ENCODE peak calls at places on chromosomes 5 and 9, in nine cellular contexts. One of them, this sample, is unnamed.

GRCh38 chr5:93800988-93801811 is 59.8 kb upstream of the POU5F2 start:
- DNase-seq in foreskin fibroblast: peak; percentile 34
- DNase-seq in GM19239: peak; percentile 1
- DNase-seq in RWPE1: peak; percentile 37
- DNase-seq in left cardiac atrium: peak; percentile 32
- DNase-seq in stimulated activated CD4-positive, alpha-beta T cell treated with anti-CD3 and anti-CD28 coated beads, TNF-alpha, amount 100 ng/mL, for 1 hour: no peak
- DNase-seq in T-helper 22 cell: no peak
- DNase-seq in fibroblast of the conjunctiva: peak; percentile 36
- DNase-seq in CD4-positive, alpha-beta T cell: no peak
- DNase-seq in this sample: peak; percentile 65

GRCh38 chr5:149141957-149142851 is 911 bp downstream of the ABLIM3 start:
- DNase-seq in GM19239: no peak
- DNase-seq in T-helper 22 cell: no peak
- DNase-seq in fibroblast of the conjunctiva: no peak
- DNase-seq in CD4-positive, alpha-beta T cell: no peak
- DNase-seq in foreskin fibroblast: no peak
- DNase-seq in left cardiac atrium: peak; percentile 73
- DNase-seq in stimulated activated CD4-positive, alpha-beta T cell treated with anti-CD3 and anti-CD28 coated beads, TNF-alpha, amount 100 ng/mL, for 1 hour: no peak
- DNase-seq in RWPE1: no peak
- DNase-seq in this sample: peak; percentile 24

GRCh38 chr9:93058357-93059096 is at the start of gene SUSD3:
- DNase-seq in CD4-positive, alpha-beta T cell: peak; percentile 69
- DNase-seq in stimulated activated CD4-positive, alpha-beta T cell treated with anti-CD3 and anti-CD28 coated beads, TNF-alpha, amount 100 ng/mL, for 1 hour: peak; percentile 55
- DNase-seq in T-helper 22 cell: peak; percentile 58
- DNase-seq in RWPE1: peak; percentile 80
- DNase-seq in fibroblast of the conjunctiva: peak; percentile 29
- DNase-seq in GM19239: peak; percentile 58
- DNase-seq in foreskin fibroblast: no peak
- DNase-seq in left cardiac atrium: peak; percentile 75
- DNase-seq in this sample: no peak

GRCh38 chr5:31990296-31990695 is 183.8 kb downstream of the GOLPH3 start:
- DNase-seq in GM19239: no peak
- DNase-seq in left cardiac atrium: no peak
- DNase-seq in fibroblast of the conjunctiva: peak; percentile 8
- DNase-seq in CD4-positive, alpha-beta T cell: no peak
- DNase-seq in RWPE1: no peak
- DNase-seq in T-helper 22 cell: no peak
- DNase-seq in foreskin fibroblast: no peak
- DNase-seq in stimulated activated CD4-positive, alpha-beta T cell treated with anti-CD3 and anti-CD28 coated beads, TNF-alpha, amount 100 ng/mL, for 1 hour: no peak
- DNase-seq in this sample: no peak

GRCh38 chr9:136712690-136713554 is 550 bp downstream of the DIPK1B start:
- DNase-seq in left cardiac atrium: no peak
- DNase-seq in GM19239: no peak
- DNase-seq in foreskin fibroblast: no peak
- DNase-seq in fibroblast of the conjunctiva: no peak
- DNase-seq in RWPE1: no peak
- DNase-seq in CD4-positive, alpha-beta T cell: no peak
- DNase-seq in T-helper 22 cell: no peak
- DNase-seq in stimulated activated CD4-positive, alpha-beta T cell treated with anti-CD3 and anti-CD28 coated beads, TNF-alpha, amount 100 ng/mL, for 1 hour: no peak
- DNase-seq in this sample: no peak

GRCh38 chr9:114721491-114722362 is 39.7 kb upstream of the TEX48 start:
- DNase-seq in T-helper 22 cell: no peak
- DNase-seq in CD4-positive, alpha-beta T cell: no peak
- DNase-seq in left cardiac atrium: no peak
- DNase-seq in GM19239: no peak
- DNase-seq in stimulated activated CD4-positive, alpha-beta T cell treated with anti-CD3 and anti-CD28 coated beads, TNF-alpha, amount 100 ng/mL, for 1 hour: no peak
- DNase-seq in fibroblast of the conjunctiva: no peak
- DNase-seq in foreskin fibroblast: peak; percentile 81
- DNase-seq in RWPE1: peak; percentile 72
- DNase-seq in this sample: no peak

GRCh38 chr9:111078391-111079038 is 40.2 kb upstream of the LPAR1 start:
- DNase-seq in RWPE1: no peak
- DNase-seq in GM19239: no peak
- DNase-seq in fibroblast of the conjunctiva: no peak
- DNase-seq in T-helper 22 cell: no peak
- DNase-seq in left cardiac atrium: no peak
- DNase-seq in CD4-positive, alpha-beta T cell: no peak
- DNase-seq in foreskin fibroblast: no peak
- DNase-seq in stimulated activated CD4-positive, alpha-beta T cell treated with anti-CD3 and anti-CD28 coated beads, TNF-alpha, amount 100 ng/mL, for 1 hour: no peak
- DNase-seq in this sample: no peak

GRCh38 chr9:34230556-34230955 is 51.7 kb downstream of the UBAP1 start:
- DNase-seq in fibroblast of the conjunctiva: no peak
- DNase-seq in CD4-positive, alpha-beta T cell: no peak
- DNase-seq in RWPE1: no peak
- DNase-seq in T-helper 22 cell: no peak
- DNase-seq in stimulated activated CD4-positive, alpha-beta T cell treated with anti-CD3 and anti-CD28 coated beads, TNF-alpha, amount 100 ng/mL, for 1 hour: no peak
- DNase-seq in GM19239: no peak
- DNase-seq in left cardiac atrium: no peak
- DNase-seq in foreskin fibroblast: no peak
- DNase-seq in this sample: no peak

GRCh38 chr5:115850771-115851416 is 9.2 kb downstream of the AP3S1 start:
- DNase-seq in stimulated activated CD4-positive, alpha-beta T cell treated with anti-CD3 and anti-CD28 coated beads, TNF-alpha, amount 100 ng/mL, for 1 hour: no peak
- DNase-seq in RWPE1: no peak
- DNase-seq in left cardiac atrium: no peak
- DNase-seq in fibroblast of the conjunctiva: no peak
- DNase-seq in GM19239: no peak
- DNase-seq in T-helper 22 cell: no peak
- DNase-seq in CD4-positive, alpha-beta T cell: no peak
- DNase-seq in foreskin fibroblast: no peak
- DNase-seq in this sample: no peak

GRCh38 chr5:84383296-84383815 is 1.3 kb downstream of the EDIL3 start:
- DNase-seq in T-helper 22 cell: no peak
- DNase-seq in foreskin fibroblast: no peak
- DNase-seq in stimulated activated CD4-positive, alpha-beta T cell treated with anti-CD3 and anti-CD28 coated beads, TNF-alpha, amount 100 ng/mL, for 1 hour: no peak
- DNase-seq in CD4-positive, alpha-beta T cell: no peak
- DNase-seq in RWPE1: no peak
- DNase-seq in fibroblast of the conjunctiva: no peak
- DNase-seq in left cardiac atrium: peak; percentile 16
- DNase-seq in GM19239: no peak
- DNase-seq in this sample: no peak

GRCh38 chr5:73603998-73604397 is 22.0 kb upstream of the ARHGEF28 start:
- DNase-seq in RWPE1: no peak
- DNase-seq in fibroblast of the conjunctiva: no peak
- DNase-seq in CD4-positive, alpha-beta T cell: no peak
- DNase-seq in T-helper 22 cell: no peak
- DNase-seq in GM19239: no peak
- DNase-seq in stimulated activated CD4-positive, alpha-beta T cell treated with anti-CD3 and anti-CD28 coated beads, TNF-alpha, amount 100 ng/mL, for 1 hour: no peak
- DNase-seq in left cardiac atrium: no peak
- DNase-seq in foreskin fibroblast: no peak
- DNase-seq in this sample: no peak

GRCh38 chr9:110116543-110116885 is 91.4 kb downstream of the C9orf152 start:
- DNase-seq in GM19239: no peak
- DNase-seq in T-helper 22 cell: no peak
- DNase-seq in foreskin fibroblast: peak; percentile 91
- DNase-seq in CD4-positive, alpha-beta T cell: no peak
- DNase-seq in stimulated activated CD4-positive, alpha-beta T cell treated with anti-CD3 and anti-CD28 coated beads, TNF-alpha, amount 100 ng/mL, for 1 hour: no peak
- DNase-seq in left cardiac atrium: no peak
- DNase-seq in fibroblast of the conjunctiva: peak; percentile 66
- DNase-seq in RWPE1: peak; percentile 92
- DNase-seq in this sample: no peak

GRCh38 chr9:109923826-109924225 is 143.8 kb downstream of the PALM2AKAP2 start:
- DNase-seq in fibroblast of the conjunctiva: no peak
- DNase-seq in foreskin fibroblast: no peak
- DNase-seq in CD4-positive, alpha-beta T cell: no peak
- DNase-seq in RWPE1: no peak
- DNase-seq in T-helper 22 cell: no peak
- DNase-seq in stimulated activated CD4-positive, alpha-beta T cell treated with anti-CD3 and anti-CD28 coated beads, TNF-alpha, amount 100 ng/mL, for 1 hour: no peak
- DNase-seq in left cardiac atrium: no peak
- DNase-seq in GM19239: no peak
- DNase-seq in this sample: no peak

GRCh38 chr9:105204416-105204815 is 40.0 kb upstream of the SLC44A1 start:
- DNase-seq in RWPE1: no peak
- DNase-seq in foreskin fibroblast: no peak
- DNase-seq in GM19239: no peak
- DNase-seq in stimulated activated CD4-positive, alpha-beta T cell treated with anti-CD3 and anti-CD28 coated beads, TNF-alpha, amount 100 ng/mL, for 1 hour: no peak
- DNase-seq in T-helper 22 cell: no peak
- DNase-seq in fibroblast of the conjunctiva: no peak
- DNase-seq in CD4-positive, alpha-beta T cell: no peak
- DNase-seq in left cardiac atrium: no peak
- DNase-seq in this sample: no peak

GRCh38 chr5:149211566-149211965 is 60.1 kb upstream of the AFAP1L1 start:
- DNase-seq in RWPE1: no peak
- DNase-seq in stimulated activated CD4-positive, alpha-beta T cell treated with anti-CD3 and anti-CD28 coated beads, TNF-alpha, amount 100 ng/mL, for 1 hour: no peak
- DNase-seq in CD4-positive, alpha-beta T cell: no peak
- DNase-seq in GM19239: no peak
- DNase-seq in T-helper 22 cell: no peak
- DNase-seq in foreskin fibroblast: peak; percentile 70
- DNase-seq in fibroblast of the conjunctiva: peak; percentile 18
- DNase-seq in left cardiac atrium: no peak
- DNase-seq in this sample: no peak

GRCh38 chr9:135023389-135023788 is 64.1 kb upstream of the OLFM1 start:
- DNase-seq in RWPE1: peak; percentile 97
- DNase-seq in stimulated activated CD4-positive, alpha-beta T cell treated with anti-CD3 and anti-CD28 coated beads, TNF-alpha, amount 100 ng/mL, for 1 hour: no peak
- DNase-seq in T-helper 22 cell: no peak
- DNase-seq in fibroblast of the conjunctiva: no peak
- DNase-seq in GM19239: no peak
- DNase-seq in foreskin fibroblast: peak; percentile 16
- DNase-seq in CD4-positive, alpha-beta T cell: no peak
- DNase-seq in left cardiac atrium: no peak
- DNase-seq in this sample: no peak